ENCODE peak calls at places on chromosomes 3 and 15, in nine cellular contexts. One of them, this sample, is unnamed.

GRCh38 chr3:179037361-179037760 is 34.2 kb downstream of the ZMAT3 start:
- DNase-seq in fibroblast of lung: peak
- DNase-seq in GM12865: no peak
- DNase-seq in neural crest cell: no peak
- DNase-seq in bronchial epithelial cell: peak
- DNase-seq in esophagus muscularis mucosa: no peak
- DNase-seq in heart left ventricle: peak
- DNase-seq in tibial artery: peak
- DNase-seq in body of pancreas: no peak
- DNase-seq in this sample: no peak

GRCh38 chr15:38212759-38213158 is 39.9 kb upstream of the SPRED1 start:
- DNase-seq in fibroblast of lung: no peak
- DNase-seq in GM12865: no peak
- DNase-seq in neural crest cell: no peak
- DNase-seq in bronchial epithelial cell: no peak
- DNase-seq in esophagus muscularis mucosa: no peak
- DNase-seq in heart left ventricle: no peak
- DNase-seq in tibial artery: no peak
- DNase-seq in body of pancreas: no peak
- DNase-seq in this sample: no peak

GRCh38 chr3:47984089-47984759 is 32.0 kb downstream of the MAP4 start:
- DNase-seq in fibroblast of lung: peak
- DNase-seq in GM12865: no peak
- DNase-seq in neural crest cell: no peak
- DNase-seq in bronchial epithelial cell: peak
- DNase-seq in esophagus muscularis mucosa: no peak
- DNase-seq in heart left ventricle: no peak
- DNase-seq in tibial artery: no peak
- DNase-seq in body of pancreas: no peak
- DNase-seq in this sample: no peak

GRCh38 chr3:101646726-101647125 is 30.2 kb downstream of the ZBTB11 start:
- DNase-seq in fibroblast of lung: peak
- DNase-seq in GM12865: no peak
- DNase-seq in neural crest cell: no peak
- DNase-seq in bronchial epithelial cell: peak
- DNase-seq in esophagus muscularis mucosa: no peak
- DNase-seq in heart left ventricle: no peak
- DNase-seq in tibial artery: no peak
- DNase-seq in body of pancreas: no peak
- DNase-seq in this sample: no peak

GRCh38 chr3:155424041-155424605 is 130.6 kb upstream of the STRIT1 start:
- DNase-seq in fibroblast of lung: no peak
- DNase-seq in GM12865: no peak
- DNase-seq in neural crest cell: no peak
- DNase-seq in bronchial epithelial cell: peak
- DNase-seq in esophagus muscularis mucosa: peak
- DNase-seq in heart left ventricle: no peak
- DNase-seq in tibial artery: no peak
- DNase-seq in body of pancreas: no peak
- DNase-seq in this sample: no peak

GRCh38 chr15:101170568-101171350 is 81.1 kb downstream of the CHSY1 start:
- DNase-seq in fibroblast of lung: peak
- DNase-seq in GM12865: no peak
- DNase-seq in neural crest cell: no peak
- DNase-seq in bronchial epithelial cell: peak
- DNase-seq in esophagus muscularis mucosa: no peak
- DNase-seq in heart left ventricle: no peak
- DNase-seq in tibial artery: peak
- DNase-seq in body of pancreas: no peak
- DNase-seq in this sample: no peak

GRCh38 chr3:31522152-31522551 is 10.6 kb upstream of the STT3B start:
- DNase-seq in fibroblast of lung: no peak
- DNase-seq in GM12865: peak
- DNase-seq in neural crest cell: no peak
- DNase-seq in bronchial epithelial cell: peak
- DNase-seq in esophagus muscularis mucosa: no peak
- DNase-seq in heart left ventricle: no peak
- DNase-seq in tibial artery: no peak
- DNase-seq in body of pancreas: no peak
- DNase-seq in this sample: peak

GRCh38 chr3:57164606-57165573 is at the start of gene IL17RD:
- DNase-seq in fibroblast of lung: peak
- DNase-seq in GM12865: peak
- DNase-seq in neural crest cell: peak
- DNase-seq in bronchial epithelial cell: peak
- DNase-seq in esophagus muscularis mucosa: no peak
- DNase-seq in heart left ventricle: peak
- DNase-seq in tibial artery: peak
- DNase-seq in body of pancreas: peak
- DNase-seq in this sample: peak

GRCh38 chr3:129211772-129212171 is 28.1 kb upstream of the CNBP start:
- DNase-seq in fibroblast of lung: peak
- DNase-seq in GM12865: no peak
- DNase-seq in neural crest cell: no peak
- DNase-seq in bronchial epithelial cell: peak
- DNase-seq in esophagus muscularis mucosa: no peak
- DNase-seq in heart left ventricle: peak
- DNase-seq in tibial artery: peak
- DNase-seq in body of pancreas: peak
- DNase-seq in this sample: no peak

GRCh38 chr3:197718904-197719303 is 17.8 kb downstream of the RUBCN start:
- DNase-seq in fibroblast of lung: peak
- DNase-seq in GM12865: no peak
- DNase-seq in neural crest cell: no peak
- DNase-seq in bronchial epithelial cell: peak
- DNase-seq in esophagus muscularis mucosa: no peak
- DNase-seq in heart left ventricle: no peak
- DNase-seq in tibial artery: no peak
- DNase-seq in body of pancreas: no peak
- DNase-seq in this sample: no peak

GRCh38 chr15:71742964-71743363 is 67.4 kb upstream of the NR2E3 start:
- DNase-seq in fibroblast of lung: no peak
- DNase-seq in GM12865: no peak
- DNase-seq in neural crest cell: no peak
- DNase-seq in bronchial epithelial cell: no peak
- DNase-seq in esophagus muscularis mucosa: no peak
- DNase-seq in heart left ventricle: no peak
- DNase-seq in tibial artery: no peak
- DNase-seq in body of pancreas: no peak
- DNase-seq in this sample: no peak

GRCh38 chr3:149401926-149402310 is 24.5 kb upstream of the TM4SF1 start:
- DNase-seq in fibroblast of lung: no peak
- DNase-seq in GM12865: peak
- DNase-seq in neural crest cell: no peak
- DNase-seq in bronchial epithelial cell: peak
- DNase-seq in esophagus muscularis mucosa: no peak
- DNase-seq in heart left ventricle: no peak
- DNase-seq in tibial artery: no peak
- DNase-seq in body of pancreas: no peak
- DNase-seq in this sample: no peak

GRCh38 chr3:134795776-134796312 is 784 bp downstream of the EPHB1 start:
- DNase-seq in fibroblast of lung: peak
- DNase-seq in GM12865: no peak
- DNase-seq in neural crest cell: no peak
- DNase-seq in bronchial epithelial cell: no peak
- DNase-seq in esophagus muscularis mucosa: peak
- DNase-seq in heart left ventricle: no peak
- DNase-seq in tibial artery: no peak
- DNase-seq in body of pancreas: no peak
- DNase-seq in this sample: no peak

GRCh38 chr15:83322061-83322460 is 37.6 kb upstream of the BNC1 start:
- DNase-seq in fibroblast of lung: peak
- DNase-seq in GM12865: no peak
- DNase-seq in neural crest cell: no peak
- DNase-seq in bronchial epithelial cell: peak
- DNase-seq in esophagus muscularis mucosa: peak
- DNase-seq in heart left ventricle: no peak
- DNase-seq in tibial artery: no peak
- DNase-seq in body of pancreas: no peak
- DNase-seq in this sample: no peak

GRCh38 chr3:103195201-103195600 is 760.4 kb downstream of the ZPLD1 start:
- DNase-seq in fibroblast of lung: peak
- DNase-seq in GM12865: no peak
- DNase-seq in neural crest cell: no peak
- DNase-seq in bronchial epithelial cell: no peak
- DNase-seq in esophagus muscularis mucosa: no peak
- DNase-seq in heart left ventricle: no peak
- DNase-seq in tibial artery: no peak
- DNase-seq in body of pancreas: no peak
- DNase-seq in this sample: no peak

GRCh38 chr15:51647128-51647562 is 24.6 kb upstream of the DMXL2 start:
- DNase-seq in fibroblast of lung: peak
- DNase-seq in GM12865: peak
- DNase-seq in neural crest cell: no peak
- DNase-seq in bronchial epithelial cell: peak
- DNase-seq in esophagus muscularis mucosa: no peak
- DNase-seq in heart left ventricle: peak
- DNase-seq in tibial artery: peak
- DNase-seq in body of pancreas: no peak
- DNase-seq in this sample: no peak

GRCh38 chr3:150826466-150827282 is 63.7 kb upstream of the SIAH2 start:
- DNase-seq in fibroblast of lung: no peak
- DNase-seq in GM12865: no peak
- DNase-seq in neural crest cell: no peak
- DNase-seq in bronchial epithelial cell: no peak
- DNase-seq in esophagus muscularis mucosa: peak
- DNase-seq in heart left ventricle: no peak
- DNase-seq in tibial artery: no peak
- DNase-seq in body of pancreas: no peak
- DNase-seq in this sample: no peak

DNA sequence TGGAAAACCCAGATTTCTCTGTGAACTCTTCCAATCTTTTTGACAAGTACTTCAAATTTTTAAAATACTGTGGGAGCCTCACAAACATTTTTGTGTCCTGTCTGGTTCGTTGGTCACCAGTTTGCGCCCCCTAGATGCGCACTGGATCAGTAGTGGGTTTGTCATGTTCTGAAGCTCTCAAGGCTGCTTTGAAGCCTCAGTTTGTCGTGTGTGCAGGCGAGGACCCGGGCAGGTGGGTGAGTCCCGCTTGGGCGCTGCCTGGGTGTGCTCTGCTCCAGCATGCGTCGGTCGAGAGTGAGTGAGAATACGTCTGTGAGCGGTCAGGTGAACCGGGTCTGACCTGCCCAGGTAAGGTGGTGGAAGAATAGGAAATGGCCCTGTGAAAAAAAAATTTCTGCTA is 17.3 kb upstream of the AEN start:
- DNase-seq in fibroblast of lung: no peak
- DNase-seq in GM12865: no peak
- DNase-seq in neural crest cell: no peak
- DNase-seq in bronchial epithelial cell: no peak
- DNase-seq in esophagus muscularis mucosa: no peak
- DNase-seq in heart left ventricle: no peak
- DNase-seq in tibial artery: no peak
- DNase-seq in body of pancreas: no peak
- DNase-seq in this sample: no peak
- TF ChIP-seq CTCF in fibroblast of lung: no peak
- TF ChIP-seq CTCF in GM12865: no peak
- TF ChIP-seq CTCF in neural crest cell: no peak
- TF ChIP-seq CTCF in bronchial epithelial cell: no peak
- TF ChIP-seq CTCF in esophagus muscularis mucosa: no peak
- TF ChIP-seq CTCF in heart left ventricle: no peak
- TF ChIP-seq CTCF in tibial artery: no peak
- TF ChIP-seq CTCF in body of pancreas: no peak
- TF ChIP-seq CTCF in this sample: no peak

GRCh38 chr3:61530355-61530754 is 31.0 kb upstream of the PTPRG start:
- DNase-seq in fibroblast of lung: peak
- DNase-seq in GM12865: peak
- DNase-seq in neural crest cell: no peak
- DNase-seq in bronchial epithelial cell: peak
- DNase-seq in esophagus muscularis mucosa: no peak
- DNase-seq in heart left ventricle: no peak
- DNase-seq in tibial artery: no peak
- DNase-seq in body of pancreas: peak
- DNase-seq in this sample: no peak
- TF ChIP-seq CTCF in fibroblast of lung: peak
- TF ChIP-seq CTCF in GM12865: peak
- TF ChIP-seq CTCF in neural crest cell: peak
- TF ChIP-seq CTCF in bronchial epithelial cell: peak
- TF ChIP-seq CTCF in esophagus muscularis mucosa: peak
- TF ChIP-seq CTCF in heart left ventricle: peak
- TF ChIP-seq CTCF in tibial artery: peak
- TF ChIP-seq CTCF in body of pancreas: peak
- TF ChIP-seq CTCF in this sample: peak

DNA sequence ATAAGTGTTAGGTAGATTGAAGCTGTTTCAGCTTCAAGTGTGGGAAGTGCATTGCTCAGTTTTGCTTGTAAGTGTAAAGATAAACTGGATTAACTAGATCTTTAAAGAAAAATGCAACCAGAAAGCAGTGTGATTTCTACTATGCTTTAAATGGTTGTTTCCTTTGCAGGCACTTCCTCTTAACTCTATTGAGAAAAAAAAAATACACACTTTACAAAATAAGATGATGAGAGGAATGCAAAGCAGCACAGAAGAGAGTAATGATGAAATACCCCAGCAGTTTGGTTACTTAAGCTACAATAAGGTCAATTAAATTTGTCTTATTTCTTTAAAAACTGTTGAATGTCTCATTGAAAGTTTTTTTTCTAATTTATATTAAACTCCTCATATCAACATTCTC is 40.8 kb downstream of the DPH6 start:
- DNase-seq in fibroblast of lung: no peak
- DNase-seq in GM12865: no peak
- DNase-seq in neural crest cell: no peak
- DNase-seq in bronchial epithelial cell: no peak
- DNase-seq in esophagus muscularis mucosa: no peak
- DNase-seq in heart left ventricle: no peak
- DNase-seq in tibial artery: no peak
- DNase-seq in body of pancreas: no peak
- DNase-seq in this sample: no peak
- TF ChIP-seq CTCF in fibroblast of lung: no peak
- TF ChIP-seq CTCF in GM12865: no peak
- TF ChIP-seq CTCF in neural crest cell: no peak
- TF ChIP-seq CTCF in bronchial epithelial cell: no peak
- TF ChIP-seq CTCF in esophagus muscularis mucosa: no peak
- TF ChIP-seq CTCF in heart left ventricle: no peak
- TF ChIP-seq CTCF in tibial artery: no peak
- TF ChIP-seq CTCF in body of pancreas: no peak
- TF ChIP-seq CTCF in this sample: no peak

DNA sequence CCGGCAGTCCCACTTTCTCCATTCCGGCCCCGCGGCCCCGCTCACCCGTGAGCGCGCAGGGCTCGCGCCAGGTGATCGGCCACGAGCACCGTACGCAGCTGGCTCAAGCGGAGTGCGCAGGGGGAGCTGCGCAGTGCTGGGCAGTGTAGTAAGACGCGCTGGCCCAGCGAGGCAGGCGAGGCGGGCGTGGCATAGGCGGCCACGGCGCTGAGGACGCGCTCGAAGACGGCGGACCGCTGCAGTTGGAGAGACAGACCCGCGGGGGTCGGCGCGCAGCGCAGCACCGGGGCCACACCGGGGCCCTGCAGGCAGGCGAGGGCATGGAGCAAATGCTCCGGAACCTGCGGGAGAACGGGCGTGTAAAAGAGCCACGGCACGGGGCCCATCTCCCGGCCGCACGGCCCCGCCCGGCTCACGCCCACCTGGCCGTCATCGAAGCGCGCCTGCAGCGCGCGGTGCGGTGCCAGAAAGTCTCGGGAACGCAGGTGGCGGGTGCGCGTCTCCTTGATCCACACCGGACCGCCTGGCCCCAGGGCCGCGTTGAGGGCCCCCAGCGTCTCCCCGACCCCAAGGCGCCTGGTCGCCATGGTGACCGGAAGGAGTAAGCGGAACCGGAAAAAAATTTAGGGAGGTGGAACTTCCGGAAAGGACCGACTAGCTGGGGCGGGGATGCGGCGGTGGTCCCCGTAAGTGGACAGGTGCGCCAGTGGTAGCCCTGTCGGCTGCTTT is at the start of gene DALRD3:
- DNase-seq in fibroblast of lung: peak
- DNase-seq in GM12865: peak
- DNase-seq in neural crest cell: peak
- DNase-seq in bronchial epithelial cell: peak
- DNase-seq in esophagus muscularis mucosa: no peak
- DNase-seq in heart left ventricle: peak
- DNase-seq in tibial artery: peak
- DNase-seq in body of pancreas: peak
- DNase-seq in this sample: peak
- TF ChIP-seq CTCF in fibroblast of lung: no peak
- TF ChIP-seq CTCF in GM12865: no peak
- TF ChIP-seq CTCF in neural crest cell: no peak
- TF ChIP-seq CTCF in bronchial epithelial cell: no peak
- TF ChIP-seq CTCF in esophagus muscularis mucosa: no peak
- TF ChIP-seq CTCF in heart left ventricle: no peak
- TF ChIP-seq CTCF in tibial artery: no peak
- TF ChIP-seq CTCF in body of pancreas: no peak
- TF ChIP-seq CTCF in this sample: no peak